ENCODE peak calls at places on chromosomes 16 and 17, in five cellular contexts. J is transverse colon, A is SK-MEL-5, P is progenitor cell of endocrine pancreas, M is mesenteric fat pad. D is an unnamed sample.

GRCh38 chr16:22348296-22348695 is 26.1 kb downstream of the CDR2 start:
- DNase-seq in J (no peak), A (no peak), P (no peak), M (no peak), D (no peak)

GRCh38 chr16:78127130-78127529 is 27.7 kb downstream of the WWOX start:
- DNase-seq in J (no peak), A (no peak), P (no peak), M (no peak), D (no peak)

GRCh38 chr16:19700319-19700781 is 17.7 kb downstream of the KNOP1 start:
- DNase-seq in J (peak; percentile 57), A (no peak), P (no peak), M (no peak), D (peak; percentile 43)

GRCh38 chr16:73215482-73216377 is 167.8 kb upstream of the ZFHX3 start:
- DNase-seq in J (no peak), A (no peak), P (no peak), M (no peak), D (no peak)

GRCh38 chr17:43966276-43966675 is 12.5 kb upstream of the PYY start:
- DNase-seq in J (no peak), A (peak; percentile 42), P (no peak), M (no peak), D (no peak)

GRCh38 chr17:44987883-44988195 is 19.7 kb upstream of the C1QL1 start:
- DNase-seq in J (no peak), A (no peak), P (no peak), M (no peak), D (no peak)

GRCh38 chr17:79294459-79295071 is 219.9 kb downstream of the ENGASE start:
- DNase-seq in J (peak; percentile 48), A (peak; percentile 67), P (peak; percentile 92), M (no peak), D (peak; percentile 66)

GRCh38 chr17:17796787-17797061 is 40.1 kb downstream of the SREBF1 start:
- DNase-seq in J (no peak), A (no peak), P (no peak), M (no peak), D (no peak)

GRCh38 chr17:4332296-4332970 is 34.0 kb downstream of the UBE2G1 start:
- DNase-seq in J (no peak), A (no peak), P (no peak), M (no peak), D (no peak)

GRCh38 chr17:33017366-33017765 is 25.7 kb downstream of the SPACA3 start:
- DNase-seq in J (no peak), A (no peak), P (no peak), M (no peak), D (no peak)

GRCh38 chr17:17628388-17629008 is 37.0 kb upstream of the PEMT start:
- DNase-seq in J (peak; percentile 54), A (no peak), P (no peak), M (no peak), D (no peak)

GRCh38 chr17:35804658-35805192 is 4.6 kb upstream of the TAF15 start:
- DNase-seq in J (peak; percentile 50), A (peak; percentile 94), P (no peak), M (no peak), D (peak; percentile 47)

GRCh38 chr17:39547713-39548478 is 59.8 kb downstream of the NEUROD2 start:
- DNase-seq in J (peak; percentile 68), A (peak; percentile 65), P (peak; percentile 62), M (peak; percentile 89), D (peak; percentile 55)

GRCh38 chr17:46915596-46915995 is 7.4 kb upstream of the GOSR2 start:
- DNase-seq in J (no peak), A (no peak), P (no peak), M (no peak), D (no peak)

GRCh38 chr17:35947156-35947585 is 3.7 kb upstream of the LYZL6 start:
- DNase-seq in J (peak; percentile 62), A (peak; percentile 81), P (peak; percentile 46), M (no peak), D (peak; percentile 52)

GRCh38 chr16:17466876-17467275 is 3.9 kb downstream of the XYLT1 start:
- DNase-seq in J (no peak), A (no peak), P (no peak), M (no peak), D (no peak)

GRCh38 chr17:74733365-74734122 is 3.5 kb upstream of the RAB37 start:
- DNase-seq in J (no peak), A (peak; percentile 32), P (no peak), M (no peak), D (no peak)

GRCh38 chr17:8922451-8922850 is 43.1 kb downstream of the PIK3R5 start:
- DNase-seq in J (no peak), A (no peak), P (no peak), M (no peak), D (no peak)

GRCh38 chr17:18031955-18032354 is 7.0 kb downstream of the ATPAF2 start:
- DNase-seq in J (no peak), A (no peak), P (no peak), M (peak; percentile 60), D (no peak)

GRCh38 chr17:35147313-35147982 is at the start of gene UNC45B:
- DNase-seq in J (no peak), A (no peak), P (no peak), M (no peak), D (no peak)

GRCh38 chr17:17994271-17994670 is 21.6 kb downstream of the DRC3 start:
- DNase-seq in J (no peak), A (peak; percentile 72), P (no peak), M (no peak), D (no peak)

GRCh38 chr17:82830249-82830661 is 9.6 kb downstream of the ZNF750 start:
- DNase-seq in J (no peak), A (no peak), P (no peak), M (no peak), D (peak; percentile 34)

GRCh38 chr16:11546522-11547485 is 39.9 kb downstream of the LITAF start:
- DNase-seq in J (no peak), A (peak; percentile 94), P (no peak), M (no peak), D (no peak)

GRCh38 chr16:2473999-2474876 is 689 bp upstream of the TBC1D24 start:
- DNase-seq in J (peak; percentile 62), A (peak; percentile 34), P (no peak), M (no peak), D (peak; percentile 68)

GRCh38 chr17:36671144-36671543 is 69.8 kb downstream of the MRM1 start:
- DNase-seq in J (no peak), A (no peak), P (no peak), M (no peak), D (no peak)

GRCh38 chr17:18008496-18009268 is 30.3 kb downstream of the ATPAF2 start:
- DNase-seq in J (no peak), A (no peak), P (no peak), M (no peak), D (no peak)

GRCh38 chr16:15057755-15058417 is 2.0 kb upstream of the NTAN1 start:
- DNase-seq in J (peak; percentile 64), A (no peak), P (no peak), M (no peak), D (no peak)

GRCh38 chr16:22727285-22728166 is 86.4 kb upstream of the HS3ST2 start:
- DNase-seq in J (no peak), A (no peak), P (no peak), M (no peak), D (no peak)

GRCh38 chr16:424623-425081 is 797 bp upstream of the RAB11FIP3 start:
- DNase-seq in J (peak; percentile 44), A (no peak), P (no peak), M (no peak), D (peak; percentile 26)

GRCh38 chr16:47724386-47724785 is 263.3 kb downstream of the PHKB start:
- DNase-seq in J (no peak), A (no peak), P (no peak), M (no peak), D (no peak)

GRCh38 chr17:81389585-81389984 is 5.7 kb upstream of the BAHCC1 start:
- DNase-seq in J (no peak), A (peak; percentile 47), P (no peak), M (no peak), D (no peak)

GRCh38 chr17:36856169-36856568 is 81.1 kb upstream of the LHX1 start:
- DNase-seq in J (no peak), A (no peak), P (no peak), M (no peak), D (peak; percentile 16)

D was measured in body of pancreas.